ENCODE peak calls at places on chromosomes 13 and 19, in five cellular contexts. V is GM12878, A is stomach, J is tibial nerve, S is H1. I is an unnamed sample.

GRCh38 chr13:110044521-110045200 is 258.3 kb upstream of the IRS2 start:
- DNase-seq in V (no peak), A (no peak), J (no peak), S (no peak), I (no peak)

GRCh38 chr13:84339456-84339855 is 457.2 kb upstream of the SLITRK1 start:
- DNase-seq in V (no peak), A (no peak), J (no peak), S (no peak), I (no peak)

GRCh38 chr19:46862974-46863632 is 2.3 kb downstream of the ARHGAP35 start:
- DNase-seq in V (no peak), A (no peak), J (no peak), S (no peak), I (no peak)

GRCh38 chr19:50663280-50663790 is 14.1 kb downstream of the C19orf81 start:
- DNase-seq in V (no peak), A (no peak), J (no peak), S (no peak), I (no peak)

GRCh38 chr19:5259750-5260149 is 80.9 kb downstream of the PTPRS start:
- DNase-seq in V (no peak), A (no peak), J (no peak), S (no peak), I (no peak)

GRCh38 chr13:46232281-46232680 is 20.6 kb downstream of the LRRC63 start:
- DNase-seq in V (no peak), A (no peak), J (no peak), S (no peak), I (no peak)

GRCh38 chr19:944171-944567 is 18.3 kb downstream of the ARID3A start:
- DNase-seq in V (no peak), A (peak), J (no peak), S (no peak), I (peak)

GRCh38 chr19:33434886-33435705 is 61.6 kb downstream of the CEBPG start:
- DNase-seq in V (no peak), A (no peak), J (no peak), S (no peak), I (peak)

GRCh38 chr13:73341748-73342147 is 282.9 kb downstream of the KLF5 start:
- DNase-seq in V (no peak), A (no peak), J (no peak), S (no peak), I (no peak)

GRCh38 chr19:34732548-34733255 is 1.3 kb upstream of the ZNF181 start:
- DNase-seq in V (no peak), A (no peak), J (no peak), S (peak), I (peak)

GRCh38 chr13:97125051-97125809 is 96.9 kb upstream of the MBNL2 start:
- DNase-seq in V (peak), A (no peak), J (peak), S (no peak), I (peak)

GRCh38 chr19:42140125-42140754 is 8.0 kb upstream of the POU2F2 start:
- DNase-seq in V (no peak), A (peak), J (no peak), S (peak), I (peak)

GRCh38 chr19:17236831-17237543 is 8.7 kb downstream of the NR2F6 start:
- DNase-seq in V (no peak), A (no peak), J (no peak), S (no peak), I (peak)

GRCh38 chr13:93857126-93857525 is 622.4 kb downstream of the DCT start:
- DNase-seq in V (no peak), A (no peak), J (no peak), S (no peak), I (no peak)

DNA sequence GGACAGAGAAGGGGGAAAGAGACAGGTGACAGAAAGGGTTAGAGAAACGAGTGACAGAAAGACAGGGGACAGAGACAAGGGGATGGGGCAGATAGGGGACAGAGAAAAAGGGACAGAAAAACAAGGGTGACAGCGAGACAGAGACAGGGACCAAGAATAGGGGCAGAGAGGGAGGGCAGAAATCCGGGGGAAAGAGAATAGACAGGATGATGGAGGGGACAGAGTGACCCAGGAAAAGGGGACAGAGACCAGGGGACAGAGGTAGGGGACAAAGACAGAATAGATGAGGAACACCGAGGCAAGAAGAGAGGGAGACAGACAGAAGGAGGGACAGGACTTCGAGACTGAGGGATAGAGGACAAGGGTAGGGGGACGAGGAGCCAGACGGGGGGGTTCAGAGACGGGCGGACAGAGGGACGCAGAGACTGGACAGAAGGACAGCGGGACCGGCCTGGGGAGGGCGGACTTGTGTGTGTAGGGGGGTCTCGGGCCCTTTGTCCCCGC is 607 bp downstream of the CADM4 start:
- DNase-seq in V (no peak), A (no peak), J (no peak), S (no peak), I (no peak)
- H3K4me3 ChIP-seq in V (no peak), A (peak), J (peak), S (peak), I (peak)

GRCh38 chr13:78299832-78300623 is 303.3 kb downstream of the POU4F1 start:
- DNase-seq in V (no peak), A (no peak), J (no peak), S (no peak), I (no peak)
- TF ChIP-seq EP300 in V (no peak), A (no peak), J (no peak), S (no peak), I (no peak)

DNA sequence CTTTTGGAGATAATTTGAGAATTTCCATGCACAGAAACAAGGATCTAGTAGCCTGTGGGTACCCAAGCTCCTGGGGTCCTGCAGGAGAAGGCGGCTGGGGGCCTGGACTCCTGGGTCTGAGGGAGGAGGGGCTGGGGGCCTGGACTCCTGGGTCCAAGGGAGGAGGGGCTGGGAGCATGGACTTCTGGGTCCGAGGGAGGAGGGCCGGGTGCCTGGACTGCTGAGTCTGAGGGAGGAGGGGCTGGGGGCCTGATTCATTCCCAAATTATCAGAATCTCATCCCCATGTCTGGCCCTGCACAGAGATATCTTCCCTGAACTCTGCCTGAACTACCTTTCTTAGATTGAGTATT is 520 bp upstream of the RDH13 start:
- DNase-seq in V (no peak), A (no peak), J (no peak), S (no peak), I (no peak)
- H3K27ac ChIP-seq in V (no peak), A (peak), J (peak), S (no peak), I (peak)

GRCh38 chr13:98890186-98890585 is 87.7 kb downstream of the DOCK9 start:
- DNase-seq in V (no peak), A (no peak), J (peak), S (no peak), I (no peak)

GRCh38 chr13:98890920-98891319 is 86.9 kb downstream of the DOCK9 start:
- DNase-seq in V (no peak), A (no peak), J (no peak), S (no peak), I (no peak)

GRCh38 chr13:98889419-98890079 is 88.3 kb downstream of the DOCK9 start:
- DNase-seq in V (no peak), A (no peak), J (no peak), S (no peak), I (no peak)

GRCh38 chr13:98888222-98888889 is 89.5 kb downstream of the DOCK9 start:
- DNase-seq in V (no peak), A (no peak), J (no peak), S (no peak), I (no peak)

DNA sequence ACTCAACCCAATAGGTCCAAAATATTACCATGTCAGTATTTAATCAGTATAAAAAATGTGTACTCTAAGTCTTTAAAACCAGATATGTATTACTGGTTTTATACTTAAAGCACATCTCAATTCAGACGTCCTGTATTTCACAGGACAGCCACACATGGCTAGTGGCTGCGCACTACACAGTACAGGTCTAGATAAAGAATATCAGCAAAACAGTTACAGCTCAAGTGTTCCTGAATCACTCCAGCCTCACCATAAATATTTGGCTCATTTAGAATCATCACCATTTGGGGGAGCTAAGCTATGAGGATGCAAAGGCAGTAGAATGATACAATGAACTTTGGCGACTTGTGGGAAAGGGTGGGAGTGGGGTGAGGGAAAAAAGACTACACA is 89.0 kb downstream of the DOCK9 start:
- DNase-seq in V (no peak), A (no peak), J (no peak), S (no peak), I (no peak)
- H3K4me3 ChIP-seq in V (no peak), A (no peak), J (no peak), S (no peak), I (no peak)

I was measured in ovary.